ENCODE peak calls at places on chromosomes 5 and 9, in ten cellular contexts. One of them, this sample, is unnamed.

GRCh38 chr5:57482671-57483106 is at the start of gene ACTBL2:
- DNase-seq in ecto neural progenitor cell: no peak
- DNase-seq in NB4: no peak
- DNase-seq in Calu3: peak
- DNase-seq in stomach: no peak
- DNase-seq in stimulated activated CD8-positive, alpha-beta memory T cell treated with anti-CD3 and anti-CD28 coated beads, Interleukin-7, amount 100 ng/mL, for 4 hours: no peak
- DNase-seq in GM13977: no peak
- DNase-seq in A673: no peak
- DNase-seq in uterus: no peak
- DNase-seq in activated T-helper 1 cell treated with Interleukin-2 at 50 U/mL for 16 hours: no peak
- DNase-seq in this sample: peak

GRCh38 chr5:10607023-10607665 is 43.3 kb downstream of the ANKRD33B start:
- DNase-seq in ecto neural progenitor cell: peak
- DNase-seq in NB4: peak
- DNase-seq in Calu3: no peak
- DNase-seq in stomach: no peak
- DNase-seq in stimulated activated CD8-positive, alpha-beta memory T cell treated with anti-CD3 and anti-CD28 coated beads, Interleukin-7, amount 100 ng/mL, for 4 hours: no peak
- DNase-seq in GM13977: peak
- DNase-seq in A673: no peak
- DNase-seq in uterus: no peak
- DNase-seq in activated T-helper 1 cell treated with Interleukin-2 at 50 U/mL for 16 hours: no peak
- DNase-seq in this sample: no peak

GRCh38 chr9:70484232-70485130 is 70.0 kb upstream of the KLF9 start:
- DNase-seq in ecto neural progenitor cell: no peak
- DNase-seq in NB4: peak
- DNase-seq in Calu3: peak
- DNase-seq in stomach: peak
- DNase-seq in stimulated activated CD8-positive, alpha-beta memory T cell treated with anti-CD3 and anti-CD28 coated beads, Interleukin-7, amount 100 ng/mL, for 4 hours: no peak
- DNase-seq in GM13977: peak
- DNase-seq in A673: peak
- DNase-seq in uterus: no peak
- DNase-seq in activated T-helper 1 cell treated with Interleukin-2 at 50 U/mL for 16 hours: no peak
- DNase-seq in this sample: peak

GRCh38 chr9:7534211-7534935 is 265.2 kb downstream of the DMAC1 start:
- DNase-seq in ecto neural progenitor cell: no peak
- DNase-seq in NB4: no peak
- DNase-seq in Calu3: no peak
- DNase-seq in stomach: no peak
- DNase-seq in stimulated activated CD8-positive, alpha-beta memory T cell treated with anti-CD3 and anti-CD28 coated beads, Interleukin-7, amount 100 ng/mL, for 4 hours: no peak
- DNase-seq in GM13977: no peak
- DNase-seq in A673: no peak
- DNase-seq in uterus: no peak
- DNase-seq in activated T-helper 1 cell treated with Interleukin-2 at 50 U/mL for 16 hours: no peak
- DNase-seq in this sample: no peak

GRCh38 chr5:75744355-75744754 is 27.1 kb upstream of the POC5 start:
- DNase-seq in ecto neural progenitor cell: no peak
- DNase-seq in NB4: no peak
- DNase-seq in Calu3: no peak
- DNase-seq in stomach: no peak
- DNase-seq in stimulated activated CD8-positive, alpha-beta memory T cell treated with anti-CD3 and anti-CD28 coated beads, Interleukin-7, amount 100 ng/mL, for 4 hours: no peak
- DNase-seq in GM13977: no peak
- DNase-seq in A673: no peak
- DNase-seq in uterus: no peak
- DNase-seq in activated T-helper 1 cell treated with Interleukin-2 at 50 U/mL for 16 hours: no peak
- DNase-seq in this sample: no peak

GRCh38 chr5:172088801-172089200 is 82.4 kb upstream of the FBXW11 start:
- DNase-seq in ecto neural progenitor cell: peak
- DNase-seq in NB4: no peak
- DNase-seq in Calu3: no peak
- DNase-seq in stomach: no peak
- DNase-seq in stimulated activated CD8-positive, alpha-beta memory T cell treated with anti-CD3 and anti-CD28 coated beads, Interleukin-7, amount 100 ng/mL, for 4 hours: no peak
- DNase-seq in GM13977: no peak
- DNase-seq in A673: no peak
- DNase-seq in uterus: no peak
- DNase-seq in activated T-helper 1 cell treated with Interleukin-2 at 50 U/mL for 16 hours: no peak
- DNase-seq in this sample: no peak

GRCh38 chr5:134581241-134581981 is 51.2 kb downstream of the SAR1B start:
- DNase-seq in ecto neural progenitor cell: no peak
- DNase-seq in NB4: no peak
- DNase-seq in Calu3: no peak
- DNase-seq in stomach: no peak
- DNase-seq in stimulated activated CD8-positive, alpha-beta memory T cell treated with anti-CD3 and anti-CD28 coated beads, Interleukin-7, amount 100 ng/mL, for 4 hours: no peak
- DNase-seq in GM13977: no peak
- DNase-seq in A673: no peak
- DNase-seq in uterus: peak
- DNase-seq in activated T-helper 1 cell treated with Interleukin-2 at 50 U/mL for 16 hours: no peak
- DNase-seq in this sample: no peak

GRCh38 chr5:147949711-147950573 is 43.6 kb upstream of the C5orf46 start:
- DNase-seq in ecto neural progenitor cell: no peak
- DNase-seq in NB4: peak
- DNase-seq in Calu3: no peak
- DNase-seq in stomach: no peak
- DNase-seq in stimulated activated CD8-positive, alpha-beta memory T cell treated with anti-CD3 and anti-CD28 coated beads, Interleukin-7, amount 100 ng/mL, for 4 hours: no peak
- DNase-seq in GM13977: peak
- DNase-seq in A673: peak
- DNase-seq in uterus: no peak
- DNase-seq in activated T-helper 1 cell treated with Interleukin-2 at 50 U/mL for 16 hours: no peak
- DNase-seq in this sample: peak

GRCh38 chr5:117590944-117591343 is 1016.3 kb upstream of the SEMA6A start:
- DNase-seq in ecto neural progenitor cell: no peak
- DNase-seq in NB4: peak
- DNase-seq in Calu3: peak
- DNase-seq in stomach: no peak
- DNase-seq in stimulated activated CD8-positive, alpha-beta memory T cell treated with anti-CD3 and anti-CD28 coated beads, Interleukin-7, amount 100 ng/mL, for 4 hours: no peak
- DNase-seq in GM13977: peak
- DNase-seq in A673: no peak
- DNase-seq in uterus: no peak
- DNase-seq in activated T-helper 1 cell treated with Interleukin-2 at 50 U/mL for 16 hours: no peak
- DNase-seq in this sample: no peak